ENCODE peak calls at places on chromosomes 11 and 22, in eight cellular contexts. One of them, this sample, is unnamed. For H3K9me2, the result is how much of the 10 kb centered on the place peaks cover.

GRCh38 chr22:23062616-23063538 is 7.4 kb upstream of the GNAZ start:
- DNase-seq in OCI-LY7: no peak
- DNase-seq in PC-9: no peak
- DNase-seq in PC-3: no peak
- DNase-seq in MM.1S: no peak
- DNase-seq in hepatocyte: peak
- DNase-seq in SK-N-SH: peak
- DNase-seq in HCT116: no peak
- DNase-seq in this sample: no peak

GRCh38 chr22:44181033-44181911 is 547 bp downstream of the PARVG start:
- DNase-seq in MM.1S: peak
- DNase-seq in SK-N-SH: no peak
- DNase-seq in PC-9: no peak
- DNase-seq in OCI-LY7: no peak
- DNase-seq in hepatocyte: no peak
- DNase-seq in PC-3: peak
- DNase-seq in HCT116: no peak
- DNase-seq in this sample: no peak

GRCh38 chr11:126352934-126353801 is 2.3 kb upstream of the ST3GAL4 start:
- DNase-seq in PC-9: no peak
- DNase-seq in SK-N-SH: no peak
- DNase-seq in MM.1S: peak
- DNase-seq in OCI-LY7: peak
- DNase-seq in hepatocyte: no peak
- DNase-seq in HCT116: no peak
- DNase-seq in PC-3: peak
- DNase-seq in this sample: peak

GRCh38 chr22:50696799-50697561 is 24.4 kb downstream of the SHANK3 start:
- DNase-seq in HCT116: no peak
- DNase-seq in SK-N-SH: peak
- DNase-seq in MM.1S: no peak
- DNase-seq in hepatocyte: peak
- DNase-seq in PC-3: peak
- DNase-seq in PC-9: peak
- DNase-seq in OCI-LY7: no peak
- DNase-seq in this sample: peak

GRCh38 chr22:36741204-36741793 is 34.6 kb downstream of the IFT27 start:
- DNase-seq in PC-9: no peak
- DNase-seq in hepatocyte: no peak
- DNase-seq in PC-3: no peak
- DNase-seq in MM.1S: peak
- DNase-seq in SK-N-SH: peak
- DNase-seq in OCI-LY7: peak
- DNase-seq in HCT116: peak
- DNase-seq in this sample: peak

GRCh38 chr11:70440206-70440605 is 41.9 kb downstream of the CTTN start:
- DNase-seq in hepatocyte: no peak
- DNase-seq in PC-3: no peak
- DNase-seq in MM.1S: no peak
- DNase-seq in SK-N-SH: no peak
- DNase-seq in OCI-LY7: no peak
- DNase-seq in PC-9: no peak
- DNase-seq in HCT116: no peak
- DNase-seq in this sample: no peak

GRCh38 chr11:114197799-114198500 is 98.2 kb upstream of the NNMT start:
- DNase-seq in OCI-LY7: no peak
- DNase-seq in PC-9: no peak
- DNase-seq in HCT116: no peak
- DNase-seq in SK-N-SH: no peak
- DNase-seq in hepatocyte: peak
- DNase-seq in PC-3: peak
- DNase-seq in MM.1S: no peak
- DNase-seq in this sample: no peak

GRCh38 chr22:44382461-44383038 is 69.8 kb upstream of the SHISAL1 start:
- DNase-seq in SK-N-SH: no peak
- DNase-seq in PC-9: no peak
- DNase-seq in HCT116: no peak
- DNase-seq in OCI-LY7: no peak
- DNase-seq in PC-3: no peak
- DNase-seq in MM.1S: no peak
- DNase-seq in hepatocyte: no peak
- DNase-seq in this sample: no peak

GRCh38 chr11:112004389-112004788 is 20.8 kb upstream of the DLAT start:
- DNase-seq in OCI-LY7: peak
- DNase-seq in SK-N-SH: peak
- DNase-seq in PC-9: no peak
- DNase-seq in PC-3: peak
- DNase-seq in hepatocyte: no peak
- DNase-seq in MM.1S: no peak
- DNase-seq in HCT116: peak
- DNase-seq in this sample: peak

GRCh38 chr11:89436071-89436470 is 55.1 kb downstream of the NOX4 start:
- DNase-seq in OCI-LY7: no peak
- DNase-seq in MM.1S: no peak
- DNase-seq in hepatocyte: peak
- DNase-seq in HCT116: no peak
- DNase-seq in PC-3: no peak
- DNase-seq in SK-N-SH: no peak
- DNase-seq in PC-9: no peak
- DNase-seq in this sample: no peak

GRCh38 chr22:26768986-26769385 is 111.6 kb downstream of the MIAT start:
- DNase-seq in OCI-LY7: no peak
- DNase-seq in HCT116: no peak
- DNase-seq in hepatocyte: no peak
- DNase-seq in MM.1S: no peak
- DNase-seq in SK-N-SH: no peak
- DNase-seq in PC-3: no peak
- DNase-seq in PC-9: no peak
- DNase-seq in this sample: no peak

GRCh38 chr11:116078101-116078561 is 573.9 kb upstream of the CADM1 start:
- DNase-seq in HCT116: no peak
- DNase-seq in PC-3: no peak
- DNase-seq in SK-N-SH: peak
- DNase-seq in PC-9: no peak
- DNase-seq in MM.1S: no peak
- DNase-seq in hepatocyte: peak
- DNase-seq in OCI-LY7: peak
- DNase-seq in this sample: peak

GRCh38 chr11:121669422-121669821 is 216.7 kb upstream of the SORL1-AS1 start:
- DNase-seq in HCT116: no peak
- DNase-seq in PC-9: no peak
- DNase-seq in MM.1S: no peak
- DNase-seq in hepatocyte: no peak
- DNase-seq in OCI-LY7: no peak
- DNase-seq in PC-3: peak
- DNase-seq in SK-N-SH: no peak
- DNase-seq in this sample: no peak

GRCh38 chr22:48340191-48340590 is 1487.5 kb downstream of the BRD1 start:
- DNase-seq in HCT116: no peak
- DNase-seq in MM.1S: no peak
- DNase-seq in hepatocyte: no peak
- DNase-seq in OCI-LY7: no peak
- DNase-seq in PC-9: no peak
- DNase-seq in PC-3: no peak
- DNase-seq in SK-N-SH: no peak
- DNase-seq in this sample: no peak

GRCh38 chr22:48340727-48341709 is 1486.7 kb downstream of the BRD1 start:
- DNase-seq in PC-9: no peak
- DNase-seq in HCT116: no peak
- DNase-seq in PC-3: no peak
- DNase-seq in OCI-LY7: no peak
- DNase-seq in SK-N-SH: no peak
- DNase-seq in MM.1S: peak
- DNase-seq in hepatocyte: no peak
- DNase-seq in this sample: peak

GRCh38 chr22:48336339-48337060 is 1491.2 kb downstream of the BRD1 start:
- DNase-seq in PC-9: no peak
- DNase-seq in SK-N-SH: no peak
- DNase-seq in PC-3: no peak
- DNase-seq in HCT116: no peak
- DNase-seq in OCI-LY7: no peak
- DNase-seq in hepatocyte: no peak
- DNase-seq in MM.1S: no peak
- DNase-seq in this sample: no peak

GRCh38 chr22:48337957-48338792 is 1489.5 kb downstream of the BRD1 start:
- DNase-seq in HCT116: no peak
- DNase-seq in hepatocyte: no peak
- DNase-seq in OCI-LY7: no peak
- DNase-seq in PC-3: no peak
- DNase-seq in PC-9: no peak
- DNase-seq in MM.1S: no peak
- DNase-seq in SK-N-SH: no peak
- DNase-seq in this sample: no peak

DNA sequence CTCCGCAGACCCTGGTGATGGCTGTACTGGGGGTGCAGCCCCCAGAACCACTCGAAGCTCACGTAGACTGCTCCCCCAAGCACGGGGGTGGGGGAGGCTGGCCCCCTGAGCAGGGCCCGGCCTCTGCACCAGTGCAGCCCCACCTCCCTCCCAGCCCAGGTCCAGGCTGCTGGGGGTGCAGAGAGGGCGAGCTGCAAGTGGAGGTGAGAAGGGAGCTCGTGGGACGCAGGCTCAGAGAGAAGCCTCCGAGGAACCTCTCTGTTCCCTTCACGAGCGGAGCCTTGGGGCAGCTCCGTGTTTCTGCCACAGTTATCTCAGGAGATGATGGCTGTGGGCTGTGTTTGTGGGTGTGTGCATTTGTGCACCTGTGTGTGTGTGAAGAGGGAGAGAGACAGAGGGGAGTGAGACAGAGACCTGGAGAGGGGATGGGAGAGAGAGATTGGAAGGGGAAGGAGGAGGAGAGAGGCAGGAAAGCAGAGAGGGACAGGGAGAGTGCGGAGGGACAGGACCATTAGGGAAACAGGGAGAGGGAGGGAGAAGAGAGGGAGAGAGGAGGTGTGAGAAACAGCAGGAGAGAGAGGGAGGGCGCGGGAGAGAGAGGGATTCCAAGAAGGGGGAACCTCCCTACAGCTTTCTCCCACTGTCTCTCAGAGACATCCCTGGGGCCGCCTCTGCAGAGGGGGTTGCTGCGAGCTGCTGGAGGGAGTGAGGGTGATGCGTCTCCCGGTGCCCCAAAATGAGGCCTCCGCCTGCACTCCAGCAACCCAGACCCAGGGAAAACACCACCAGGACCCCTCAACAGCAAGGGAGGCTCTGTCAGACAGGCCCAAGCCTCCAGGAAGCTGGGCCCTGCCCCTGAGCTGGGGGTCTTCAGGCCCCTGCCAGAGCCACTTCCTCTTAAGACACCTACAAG is 1488.6 kb downstream of the BRD1 start:
- DNase-seq in PC-3: no peak
- DNase-seq in hepatocyte: no peak
- DNase-seq in OCI-LY7: no peak
- DNase-seq in MM.1S: no peak
- DNase-seq in PC-9: no peak
- DNase-seq in HCT116: no peak
- DNase-seq in SK-N-SH: no peak
- DNase-seq in this sample: peak
- H3K9me2 ChIP-seq in PC-3: under half
- H3K9me2 ChIP-seq in hepatocyte: under half
- H3K9me2 ChIP-seq in OCI-LY7: under half
- H3K9me2 ChIP-seq in MM.1S: under half
- H3K9me2 ChIP-seq in PC-9: under half
- H3K9me2 ChIP-seq in HCT116: under half
- H3K9me2 ChIP-seq in SK-N-SH: under half
- H3K9me2 ChIP-seq in this sample: under half

DNA sequence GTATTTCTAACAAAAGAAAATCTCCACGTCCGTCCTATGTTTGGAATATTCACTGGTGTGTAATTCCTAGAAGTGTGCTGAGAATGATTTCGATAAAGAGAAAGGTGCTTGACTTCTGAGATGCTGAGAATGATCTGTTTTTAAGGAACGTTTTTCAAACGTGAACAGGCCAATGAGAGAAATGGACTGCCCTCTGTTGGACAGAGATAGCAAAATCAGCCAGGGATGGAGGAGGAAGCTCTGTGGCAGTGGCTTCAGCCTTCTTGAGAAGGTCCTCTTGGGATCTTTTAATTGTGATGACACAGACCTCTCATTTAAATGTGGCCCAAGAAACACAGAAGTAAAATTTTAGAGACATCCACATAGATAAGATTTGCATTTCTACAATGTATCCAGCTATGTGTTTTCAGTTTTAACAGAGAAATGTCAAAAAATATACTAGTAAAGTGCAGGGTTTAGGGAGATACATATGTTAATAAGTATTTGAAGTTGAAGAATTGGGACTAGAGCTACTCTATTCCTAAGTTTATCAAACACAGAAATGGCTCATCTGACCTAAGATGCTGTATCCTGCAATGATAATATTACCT is 84.0 kb upstream of the RCN1 start:
- DNase-seq in HCT116: peak
- DNase-seq in OCI-LY7: peak
- DNase-seq in MM.1S: peak
- DNase-seq in hepatocyte: peak
- DNase-seq in PC-3: peak
- DNase-seq in PC-9: peak
- DNase-seq in SK-N-SH: peak
- DNase-seq in this sample: peak
- TF ChIP-seq CTCF in HCT116: peak
- TF ChIP-seq CTCF in OCI-LY7: peak
- TF ChIP-seq CTCF in MM.1S: peak
- TF ChIP-seq CTCF in hepatocyte: peak
- TF ChIP-seq CTCF in PC-3: peak
- TF ChIP-seq CTCF in PC-9: peak
- TF ChIP-seq CTCF in SK-N-SH: peak
- TF ChIP-seq CTCF in this sample: peak

GRCh38 chr11:4030197-4030596 is 64.4 kb upstream of the RRM1 start:
- DNase-seq in PC-9: no peak
- DNase-seq in hepatocyte: no peak
- DNase-seq in SK-N-SH: no peak
- DNase-seq in OCI-LY7: no peak
- DNase-seq in MM.1S: peak
- DNase-seq in PC-3: no peak
- DNase-seq in HCT116: no peak
- DNase-seq in this sample: no peak
- H3K9me2 ChIP-seq in PC-9: under half
- H3K9me2 ChIP-seq in hepatocyte: under half
- H3K9me2 ChIP-seq in SK-N-SH: under half
- H3K9me2 ChIP-seq in OCI-LY7: under half
- H3K9me2 ChIP-seq in MM.1S: under half
- H3K9me2 ChIP-seq in PC-3: under half
- H3K9me2 ChIP-seq in HCT116: under half
- H3K9me2 ChIP-seq in this sample: under half

DNA sequence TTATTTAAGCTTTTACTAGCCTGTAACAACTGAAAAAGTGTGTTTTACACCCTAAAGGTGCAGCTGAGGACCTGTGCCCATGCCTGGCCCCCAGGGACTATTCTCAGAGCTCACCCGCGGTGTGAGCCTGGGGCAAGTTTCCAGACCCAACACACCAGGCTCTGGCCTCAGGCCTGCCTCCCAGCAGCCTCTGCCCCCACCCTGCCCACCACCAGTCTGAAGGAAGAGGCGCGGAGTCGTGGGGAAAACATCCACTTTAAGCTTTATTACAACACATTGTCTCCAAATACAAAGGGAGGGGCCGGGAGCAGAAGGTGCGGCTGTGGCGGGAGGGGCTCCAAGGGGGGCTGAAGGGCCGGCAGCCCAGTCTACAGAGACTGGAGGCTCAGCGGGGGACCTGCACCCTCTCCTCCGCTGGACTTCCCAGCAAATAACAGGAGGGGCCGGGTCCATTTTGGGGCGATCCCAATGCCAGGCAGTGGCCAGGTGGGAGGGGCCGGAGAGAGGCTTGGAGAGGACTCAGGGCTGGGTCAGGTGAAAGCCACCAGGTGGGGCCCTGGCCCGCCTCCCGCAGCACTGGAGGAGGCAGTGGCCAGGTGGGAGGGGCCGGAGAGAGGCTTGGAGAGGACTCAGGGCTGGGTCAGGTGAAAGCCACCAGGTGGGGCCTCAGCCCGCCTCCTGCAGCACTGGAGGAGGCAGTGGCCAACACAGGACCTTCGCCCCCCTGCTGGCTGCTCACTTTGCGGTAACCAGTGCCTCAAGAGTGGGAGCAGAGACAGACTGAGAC is 18.1 kb downstream of the DUSP8 start:
- DNase-seq in PC-3: peak
- DNase-seq in PC-9: peak
- DNase-seq in MM.1S: no peak
- DNase-seq in HCT116: no peak
- DNase-seq in OCI-LY7: no peak
- DNase-seq in hepatocyte: peak
- DNase-seq in SK-N-SH: no peak
- DNase-seq in this sample: peak
- TF ChIP-seq CTCF in PC-3: peak
- TF ChIP-seq CTCF in PC-9: peak
- TF ChIP-seq CTCF in MM.1S: no peak
- TF ChIP-seq CTCF in HCT116: no peak
- TF ChIP-seq CTCF in OCI-LY7: no peak
- TF ChIP-seq CTCF in hepatocyte: peak
- TF ChIP-seq CTCF in SK-N-SH: no peak
- TF ChIP-seq CTCF in this sample: peak

This sample was measured in GM23338.